ENCODE peak calls at places on chromosomes 12 and 14, in seven cellular contexts. One of them, this sample, is unnamed.

GRCh38 chr12:9064201-9064814 is 51.4 kb downstream of the A2M start:
- DNase-seq in activated CD4-positive, alpha-beta memory T cell treated with anti-CD3 and anti-CD28 coated beads, Interleukin-2, amount 10 ng/mL, durations not matched to agents 7 days and 5 days: peak; percentile 52
- DNase-seq in neural crest cell: peak; percentile 57
- DNase-seq in AML-193: no peak
- DNase-seq in stimulated activated CD4-positive, alpha-beta T cell treated with anti-CD3 and anti-CD28 coated beads, Interleukin-1b, Interleukin-23, amount 100 ng/mL, for 24 hours: peak; percentile 37
- DNase-seq in KG1: no peak
- DNase-seq in stimulated activated CD8-positive, alpha-beta memory T cell treated with anti-CD3 and anti-CD28 coated beads, Interleukin-12 subunit alpha, Interleukin-12 subunit beta, amount 100 ng/mL, for 4 hours: peak; percentile 21
- DNase-seq in this sample: peak; percentile 78

GRCh38 chr14:92716131-92716530 is 32.3 kb downstream of the LGMN start:
- DNase-seq in activated CD4-positive, alpha-beta memory T cell treated with anti-CD3 and anti-CD28 coated beads, Interleukin-2, amount 10 ng/mL, durations not matched to agents 7 days and 5 days: no peak
- DNase-seq in neural crest cell: no peak
- DNase-seq in AML-193: no peak
- DNase-seq in stimulated activated CD4-positive, alpha-beta T cell treated with anti-CD3 and anti-CD28 coated beads, Interleukin-1b, Interleukin-23, amount 100 ng/mL, for 24 hours: no peak
- DNase-seq in KG1: no peak
- DNase-seq in stimulated activated CD8-positive, alpha-beta memory T cell treated with anti-CD3 and anti-CD28 coated beads, Interleukin-12 subunit alpha, Interleukin-12 subunit beta, amount 100 ng/mL, for 4 hours: no peak
- DNase-seq in this sample: no peak

GRCh38 chr14:78016532-78016931 is 153.6 kb upstream of the NRXN3 start:
- DNase-seq in activated CD4-positive, alpha-beta memory T cell treated with anti-CD3 and anti-CD28 coated beads, Interleukin-2, amount 10 ng/mL, durations not matched to agents 7 days and 5 days: no peak
- DNase-seq in neural crest cell: no peak
- DNase-seq in AML-193: no peak
- DNase-seq in stimulated activated CD4-positive, alpha-beta T cell treated with anti-CD3 and anti-CD28 coated beads, Interleukin-1b, Interleukin-23, amount 100 ng/mL, for 24 hours: no peak
- DNase-seq in KG1: no peak
- DNase-seq in stimulated activated CD8-positive, alpha-beta memory T cell treated with anti-CD3 and anti-CD28 coated beads, Interleukin-12 subunit alpha, Interleukin-12 subunit beta, amount 100 ng/mL, for 4 hours: no peak
- DNase-seq in this sample: no peak

GRCh38 chr14:99729991-99730875 is 46.1 kb downstream of the CYP46A1 start:
- DNase-seq in activated CD4-positive, alpha-beta memory T cell treated with anti-CD3 and anti-CD28 coated beads, Interleukin-2, amount 10 ng/mL, durations not matched to agents 7 days and 5 days: peak; percentile 69
- DNase-seq in neural crest cell: peak; percentile 98
- DNase-seq in AML-193: no peak
- DNase-seq in stimulated activated CD4-positive, alpha-beta T cell treated with anti-CD3 and anti-CD28 coated beads, Interleukin-1b, Interleukin-23, amount 100 ng/mL, for 24 hours: peak; percentile 50
- DNase-seq in KG1: no peak
- DNase-seq in stimulated activated CD8-positive, alpha-beta memory T cell treated with anti-CD3 and anti-CD28 coated beads, Interleukin-12 subunit alpha, Interleukin-12 subunit beta, amount 100 ng/mL, for 4 hours: peak; percentile 32
- DNase-seq in this sample: peak; percentile 93

GRCh38 chr12:50574621-50575348 is 70.0 kb downstream of the DIP2B start:
- DNase-seq in activated CD4-positive, alpha-beta memory T cell treated with anti-CD3 and anti-CD28 coated beads, Interleukin-2, amount 10 ng/mL, durations not matched to agents 7 days and 5 days: no peak
- DNase-seq in neural crest cell: no peak
- DNase-seq in AML-193: no peak
- DNase-seq in stimulated activated CD4-positive, alpha-beta T cell treated with anti-CD3 and anti-CD28 coated beads, Interleukin-1b, Interleukin-23, amount 100 ng/mL, for 24 hours: no peak
- DNase-seq in KG1: no peak
- DNase-seq in stimulated activated CD8-positive, alpha-beta memory T cell treated with anti-CD3 and anti-CD28 coated beads, Interleukin-12 subunit alpha, Interleukin-12 subunit beta, amount 100 ng/mL, for 4 hours: no peak
- DNase-seq in this sample: no peak

GRCh38 chr14:29236848-29237247 is 470.3 kb downstream of the FOXG1 start:
- DNase-seq in activated CD4-positive, alpha-beta memory T cell treated with anti-CD3 and anti-CD28 coated beads, Interleukin-2, amount 10 ng/mL, durations not matched to agents 7 days and 5 days: no peak
- DNase-seq in neural crest cell: no peak
- DNase-seq in AML-193: no peak
- DNase-seq in stimulated activated CD4-positive, alpha-beta T cell treated with anti-CD3 and anti-CD28 coated beads, Interleukin-1b, Interleukin-23, amount 100 ng/mL, for 24 hours: no peak
- DNase-seq in KG1: no peak
- DNase-seq in stimulated activated CD8-positive, alpha-beta memory T cell treated with anti-CD3 and anti-CD28 coated beads, Interleukin-12 subunit alpha, Interleukin-12 subunit beta, amount 100 ng/mL, for 4 hours: no peak
- DNase-seq in this sample: no peak

GRCh38 chr14:85071447-85071846 is 458.5 kb upstream of the FLRT2 start:
- DNase-seq in activated CD4-positive, alpha-beta memory T cell treated with anti-CD3 and anti-CD28 coated beads, Interleukin-2, amount 10 ng/mL, durations not matched to agents 7 days and 5 days: no peak
- DNase-seq in neural crest cell: no peak
- DNase-seq in AML-193: no peak
- DNase-seq in stimulated activated CD4-positive, alpha-beta T cell treated with anti-CD3 and anti-CD28 coated beads, Interleukin-1b, Interleukin-23, amount 100 ng/mL, for 24 hours: no peak
- DNase-seq in KG1: no peak
- DNase-seq in stimulated activated CD8-positive, alpha-beta memory T cell treated with anti-CD3 and anti-CD28 coated beads, Interleukin-12 subunit alpha, Interleukin-12 subunit beta, amount 100 ng/mL, for 4 hours: no peak
- DNase-seq in this sample: no peak

GRCh38 chr14:71474866-71475265 is 457.4 kb upstream of the RGS6 start:
- DNase-seq in activated CD4-positive, alpha-beta memory T cell treated with anti-CD3 and anti-CD28 coated beads, Interleukin-2, amount 10 ng/mL, durations not matched to agents 7 days and 5 days: no peak
- DNase-seq in neural crest cell: no peak
- DNase-seq in AML-193: no peak
- DNase-seq in stimulated activated CD4-positive, alpha-beta T cell treated with anti-CD3 and anti-CD28 coated beads, Interleukin-1b, Interleukin-23, amount 100 ng/mL, for 24 hours: no peak
- DNase-seq in KG1: no peak
- DNase-seq in stimulated activated CD8-positive, alpha-beta memory T cell treated with anti-CD3 and anti-CD28 coated beads, Interleukin-12 subunit alpha, Interleukin-12 subunit beta, amount 100 ng/mL, for 4 hours: no peak
- DNase-seq in this sample: no peak

GRCh38 chr14:83217492-83217891 is 1683.8 kb upstream of the SEL1L start:
- DNase-seq in activated CD4-positive, alpha-beta memory T cell treated with anti-CD3 and anti-CD28 coated beads, Interleukin-2, amount 10 ng/mL, durations not matched to agents 7 days and 5 days: no peak
- DNase-seq in neural crest cell: no peak
- DNase-seq in AML-193: peak; percentile 55
- DNase-seq in stimulated activated CD4-positive, alpha-beta T cell treated with anti-CD3 and anti-CD28 coated beads, Interleukin-1b, Interleukin-23, amount 100 ng/mL, for 24 hours: no peak
- DNase-seq in KG1: no peak
- DNase-seq in stimulated activated CD8-positive, alpha-beta memory T cell treated with anti-CD3 and anti-CD28 coated beads, Interleukin-12 subunit alpha, Interleukin-12 subunit beta, amount 100 ng/mL, for 4 hours: no peak
- DNase-seq in this sample: no peak

GRCh38 chr12:124435806-124436345 is 131.5 kb downstream of the NCOR2 start:
- DNase-seq in activated CD4-positive, alpha-beta memory T cell treated with anti-CD3 and anti-CD28 coated beads, Interleukin-2, amount 10 ng/mL, durations not matched to agents 7 days and 5 days: no peak
- DNase-seq in neural crest cell: no peak
- DNase-seq in AML-193: no peak
- DNase-seq in stimulated activated CD4-positive, alpha-beta T cell treated with anti-CD3 and anti-CD28 coated beads, Interleukin-1b, Interleukin-23, amount 100 ng/mL, for 24 hours: no peak
- DNase-seq in KG1: no peak
- DNase-seq in stimulated activated CD8-positive, alpha-beta memory T cell treated with anti-CD3 and anti-CD28 coated beads, Interleukin-12 subunit alpha, Interleukin-12 subunit beta, amount 100 ng/mL, for 4 hours: no peak
- DNase-seq in this sample: no peak

GRCh38 chr12:124654666-124655316 is 87.4 kb upstream of the NCOR2 start:
- DNase-seq in activated CD4-positive, alpha-beta memory T cell treated with anti-CD3 and anti-CD28 coated beads, Interleukin-2, amount 10 ng/mL, durations not matched to agents 7 days and 5 days: no peak
- DNase-seq in neural crest cell: no peak
- DNase-seq in AML-193: no peak
- DNase-seq in stimulated activated CD4-positive, alpha-beta T cell treated with anti-CD3 and anti-CD28 coated beads, Interleukin-1b, Interleukin-23, amount 100 ng/mL, for 24 hours: no peak
- DNase-seq in KG1: no peak
- DNase-seq in stimulated activated CD8-positive, alpha-beta memory T cell treated with anti-CD3 and anti-CD28 coated beads, Interleukin-12 subunit alpha, Interleukin-12 subunit beta, amount 100 ng/mL, for 4 hours: no peak
- DNase-seq in this sample: no peak

GRCh38 chr14:49526101-49526500 is 60.1 kb downstream of the RPS29 start:
- DNase-seq in activated CD4-positive, alpha-beta memory T cell treated with anti-CD3 and anti-CD28 coated beads, Interleukin-2, amount 10 ng/mL, durations not matched to agents 7 days and 5 days: no peak
- DNase-seq in neural crest cell: no peak
- DNase-seq in AML-193: no peak
- DNase-seq in stimulated activated CD4-positive, alpha-beta T cell treated with anti-CD3 and anti-CD28 coated beads, Interleukin-1b, Interleukin-23, amount 100 ng/mL, for 24 hours: no peak
- DNase-seq in KG1: no peak
- DNase-seq in stimulated activated CD8-positive, alpha-beta memory T cell treated with anti-CD3 and anti-CD28 coated beads, Interleukin-12 subunit alpha, Interleukin-12 subunit beta, amount 100 ng/mL, for 4 hours: no peak
- DNase-seq in this sample: no peak

GRCh38 chr12:77300815-77301214 is 235.4 kb upstream of the E2F7 start:
- DNase-seq in activated CD4-positive, alpha-beta memory T cell treated with anti-CD3 and anti-CD28 coated beads, Interleukin-2, amount 10 ng/mL, durations not matched to agents 7 days and 5 days: no peak
- DNase-seq in neural crest cell: no peak
- DNase-seq in AML-193: no peak
- DNase-seq in stimulated activated CD4-positive, alpha-beta T cell treated with anti-CD3 and anti-CD28 coated beads, Interleukin-1b, Interleukin-23, amount 100 ng/mL, for 24 hours: no peak
- DNase-seq in KG1: no peak
- DNase-seq in stimulated activated CD8-positive, alpha-beta memory T cell treated with anti-CD3 and anti-CD28 coated beads, Interleukin-12 subunit alpha, Interleukin-12 subunit beta, amount 100 ng/mL, for 4 hours: no peak
- DNase-seq in this sample: no peak

GRCh38 chr14:72521968-72522741 is 371.7 kb downstream of the DPF3 start:
- DNase-seq in activated CD4-positive, alpha-beta memory T cell treated with anti-CD3 and anti-CD28 coated beads, Interleukin-2, amount 10 ng/mL, durations not matched to agents 7 days and 5 days: no peak
- DNase-seq in neural crest cell: no peak
- DNase-seq in AML-193: no peak
- DNase-seq in stimulated activated CD4-positive, alpha-beta T cell treated with anti-CD3 and anti-CD28 coated beads, Interleukin-1b, Interleukin-23, amount 100 ng/mL, for 24 hours: no peak
- DNase-seq in KG1: no peak
- DNase-seq in stimulated activated CD8-positive, alpha-beta memory T cell treated with anti-CD3 and anti-CD28 coated beads, Interleukin-12 subunit alpha, Interleukin-12 subunit beta, amount 100 ng/mL, for 4 hours: no peak
- DNase-seq in this sample: no peak

GRCh38 chr12:79848321-79848720 is 86.6 kb downstream of the PPP1R12A start:
- DNase-seq in activated CD4-positive, alpha-beta memory T cell treated with anti-CD3 and anti-CD28 coated beads, Interleukin-2, amount 10 ng/mL, durations not matched to agents 7 days and 5 days: peak; percentile 25
- DNase-seq in neural crest cell: no peak
- DNase-seq in AML-193: no peak
- DNase-seq in stimulated activated CD4-positive, alpha-beta T cell treated with anti-CD3 and anti-CD28 coated beads, Interleukin-1b, Interleukin-23, amount 100 ng/mL, for 24 hours: no peak
- DNase-seq in KG1: no peak
- DNase-seq in stimulated activated CD8-positive, alpha-beta memory T cell treated with anti-CD3 and anti-CD28 coated beads, Interleukin-12 subunit alpha, Interleukin-12 subunit beta, amount 100 ng/mL, for 4 hours: no peak
- DNase-seq in this sample: no peak

GRCh38 chr12:122102331-122102730 is 23.8 kb downstream of the MLXIP start:
- DNase-seq in activated CD4-positive, alpha-beta memory T cell treated with anti-CD3 and anti-CD28 coated beads, Interleukin-2, amount 10 ng/mL, durations not matched to agents 7 days and 5 days: no peak
- DNase-seq in neural crest cell: no peak
- DNase-seq in AML-193: no peak
- DNase-seq in stimulated activated CD4-positive, alpha-beta T cell treated with anti-CD3 and anti-CD28 coated beads, Interleukin-1b, Interleukin-23, amount 100 ng/mL, for 24 hours: no peak
- DNase-seq in KG1: no peak
- DNase-seq in stimulated activated CD8-positive, alpha-beta memory T cell treated with anti-CD3 and anti-CD28 coated beads, Interleukin-12 subunit alpha, Interleukin-12 subunit beta, amount 100 ng/mL, for 4 hours: no peak
- DNase-seq in this sample: no peak

GRCh38 chr12:80233926-80234325 is 134.6 kb downstream of the OTOGL start:
- DNase-seq in activated CD4-positive, alpha-beta memory T cell treated with anti-CD3 and anti-CD28 coated beads, Interleukin-2, amount 10 ng/mL, durations not matched to agents 7 days and 5 days: no peak
- DNase-seq in neural crest cell: no peak
- DNase-seq in AML-193: no peak
- DNase-seq in stimulated activated CD4-positive, alpha-beta T cell treated with anti-CD3 and anti-CD28 coated beads, Interleukin-1b, Interleukin-23, amount 100 ng/mL, for 24 hours: no peak
- DNase-seq in KG1: no peak
- DNase-seq in stimulated activated CD8-positive, alpha-beta memory T cell treated with anti-CD3 and anti-CD28 coated beads, Interleukin-12 subunit alpha, Interleukin-12 subunit beta, amount 100 ng/mL, for 4 hours: no peak
- DNase-seq in this sample: no peak

GRCh38 chr12:12562016-12562483 is 613 bp downstream of the DUSP16 start:
- DNase-seq in activated CD4-positive, alpha-beta memory T cell treated with anti-CD3 and anti-CD28 coated beads, Interleukin-2, amount 10 ng/mL, durations not matched to agents 7 days and 5 days: peak; percentile 47
- DNase-seq in neural crest cell: peak; percentile 25
- DNase-seq in AML-193: no peak
- DNase-seq in stimulated activated CD4-positive, alpha-beta T cell treated with anti-CD3 and anti-CD28 coated beads, Interleukin-1b, Interleukin-23, amount 100 ng/mL, for 24 hours: no peak
- DNase-seq in KG1: no peak
- DNase-seq in stimulated activated CD8-positive, alpha-beta memory T cell treated with anti-CD3 and anti-CD28 coated beads, Interleukin-12 subunit alpha, Interleukin-12 subunit beta, amount 100 ng/mL, for 4 hours: peak; percentile 24
- DNase-seq in this sample: peak; percentile 22

GRCh38 chr14:28773917-28774691 is 7.5 kb downstream of the FOXG1 start:
- DNase-seq in activated CD4-positive, alpha-beta memory T cell treated with anti-CD3 and anti-CD28 coated beads, Interleukin-2, amount 10 ng/mL, durations not matched to agents 7 days and 5 days: no peak
- DNase-seq in neural crest cell: no peak
- DNase-seq in AML-193: no peak
- DNase-seq in stimulated activated CD4-positive, alpha-beta T cell treated with anti-CD3 and anti-CD28 coated beads, Interleukin-1b, Interleukin-23, amount 100 ng/mL, for 24 hours: no peak
- DNase-seq in KG1: no peak
- DNase-seq in stimulated activated CD8-positive, alpha-beta memory T cell treated with anti-CD3 and anti-CD28 coated beads, Interleukin-12 subunit alpha, Interleukin-12 subunit beta, amount 100 ng/mL, for 4 hours: no peak
- DNase-seq in this sample: peak; percentile 62

GRCh38 chr14:55927059-55927458 is 191.2 kb upstream of the PELI2 start:
- DNase-seq in activated CD4-positive, alpha-beta memory T cell treated with anti-CD3 and anti-CD28 coated beads, Interleukin-2, amount 10 ng/mL, durations not matched to agents 7 days and 5 days: no peak
- DNase-seq in neural crest cell: peak; percentile 69
- DNase-seq in AML-193: no peak
- DNase-seq in stimulated activated CD4-positive, alpha-beta T cell treated with anti-CD3 and anti-CD28 coated beads, Interleukin-1b, Interleukin-23, amount 100 ng/mL, for 24 hours: no peak
- DNase-seq in KG1: no peak
- DNase-seq in stimulated activated CD8-positive, alpha-beta memory T cell treated with anti-CD3 and anti-CD28 coated beads, Interleukin-12 subunit alpha, Interleukin-12 subunit beta, amount 100 ng/mL, for 4 hours: no peak
- DNase-seq in this sample: no peak

GRCh38 chr12:30847259-30847658 is 79.3 kb upstream of the TSPAN11 start:
- DNase-seq in activated CD4-positive, alpha-beta memory T cell treated with anti-CD3 and anti-CD28 coated beads, Interleukin-2, amount 10 ng/mL, durations not matched to agents 7 days and 5 days: peak; percentile 20
- DNase-seq in neural crest cell: no peak
- DNase-seq in AML-193: peak; percentile 62
- DNase-seq in stimulated activated CD4-positive, alpha-beta T cell treated with anti-CD3 and anti-CD28 coated beads, Interleukin-1b, Interleukin-23, amount 100 ng/mL, for 24 hours: no peak
- DNase-seq in KG1: no peak
- DNase-seq in stimulated activated CD8-positive, alpha-beta memory T cell treated with anti-CD3 and anti-CD28 coated beads, Interleukin-12 subunit alpha, Interleukin-12 subunit beta, amount 100 ng/mL, for 4 hours: no peak
- DNase-seq in this sample: no peak

GRCh38 chr12:50326636-50327284 is 43.4 kb upstream of the LIMA1 start:
- DNase-seq in activated CD4-positive, alpha-beta memory T cell treated with anti-CD3 and anti-CD28 coated beads, Interleukin-2, amount 10 ng/mL, durations not matched to agents 7 days and 5 days: no peak
- DNase-seq in neural crest cell: no peak
- DNase-seq in AML-193: no peak
- DNase-seq in stimulated activated CD4-positive, alpha-beta T cell treated with anti-CD3 and anti-CD28 coated beads, Interleukin-1b, Interleukin-23, amount 100 ng/mL, for 24 hours: no peak
- DNase-seq in KG1: no peak
- DNase-seq in stimulated activated CD8-positive, alpha-beta memory T cell treated with anti-CD3 and anti-CD28 coated beads, Interleukin-12 subunit alpha, Interleukin-12 subunit beta, amount 100 ng/mL, for 4 hours: no peak
- DNase-seq in this sample: no peak

GRCh38 chr12:69639400-69640016 is 28.8 kb upstream of the LRRC10 start:
- DNase-seq in activated CD4-positive, alpha-beta memory T cell treated with anti-CD3 and anti-CD28 coated beads, Interleukin-2, amount 10 ng/mL, durations not matched to agents 7 days and 5 days: peak; percentile 66
- DNase-seq in neural crest cell: peak; percentile 66
- DNase-seq in AML-193: peak; percentile 48
- DNase-seq in stimulated activated CD4-positive, alpha-beta T cell treated with anti-CD3 and anti-CD28 coated beads, Interleukin-1b, Interleukin-23, amount 100 ng/mL, for 24 hours: peak; percentile 51
- DNase-seq in KG1: peak; percentile 62
- DNase-seq in stimulated activated CD8-positive, alpha-beta memory T cell treated with anti-CD3 and anti-CD28 coated beads, Interleukin-12 subunit alpha, Interleukin-12 subunit beta, amount 100 ng/mL, for 4 hours: peak; percentile 19
- DNase-seq in this sample: peak; percentile 51

GRCh38 chr12:132711169-132711843 is 664 bp downstream of the PGAM5 start:
- DNase-seq in activated CD4-positive, alpha-beta memory T cell treated with anti-CD3 and anti-CD28 coated beads, Interleukin-2, amount 10 ng/mL, durations not matched to agents 7 days and 5 days: peak; percentile 36
- DNase-seq in neural crest cell: peak; percentile 32
- DNase-seq in AML-193: no peak
- DNase-seq in stimulated activated CD4-positive, alpha-beta T cell treated with anti-CD3 and anti-CD28 coated beads, Interleukin-1b, Interleukin-23, amount 100 ng/mL, for 24 hours: no peak
- DNase-seq in KG1: no peak
- DNase-seq in stimulated activated CD8-positive, alpha-beta memory T cell treated with anti-CD3 and anti-CD28 coated beads, Interleukin-12 subunit alpha, Interleukin-12 subunit beta, amount 100 ng/mL, for 4 hours: peak; percentile 15
- DNase-seq in this sample: peak; percentile 30

GRCh38 chr12:131687346-131688125 is 23.4 kb upstream of the SFSWAP start:
- DNase-seq in activated CD4-positive, alpha-beta memory T cell treated with anti-CD3 and anti-CD28 coated beads, Interleukin-2, amount 10 ng/mL, durations not matched to agents 7 days and 5 days: no peak
- DNase-seq in neural crest cell: no peak
- DNase-seq in AML-193: no peak
- DNase-seq in stimulated activated CD4-positive, alpha-beta T cell treated with anti-CD3 and anti-CD28 coated beads, Interleukin-1b, Interleukin-23, amount 100 ng/mL, for 24 hours: no peak
- DNase-seq in KG1: no peak
- DNase-seq in stimulated activated CD8-positive, alpha-beta memory T cell treated with anti-CD3 and anti-CD28 coated beads, Interleukin-12 subunit alpha, Interleukin-12 subunit beta, amount 100 ng/mL, for 4 hours: no peak
- DNase-seq in this sample: peak; percentile 7

GRCh38 chr12:78315018-78315417 is 484.3 kb downstream of the NAV3 start:
- DNase-seq in activated CD4-positive, alpha-beta memory T cell treated with anti-CD3 and anti-CD28 coated beads, Interleukin-2, amount 10 ng/mL, durations not matched to agents 7 days and 5 days: no peak
- DNase-seq in neural crest cell: no peak
- DNase-seq in AML-193: no peak
- DNase-seq in stimulated activated CD4-positive, alpha-beta T cell treated with anti-CD3 and anti-CD28 coated beads, Interleukin-1b, Interleukin-23, amount 100 ng/mL, for 24 hours: no peak
- DNase-seq in KG1: no peak
- DNase-seq in stimulated activated CD8-positive, alpha-beta memory T cell treated with anti-CD3 and anti-CD28 coated beads, Interleukin-12 subunit alpha, Interleukin-12 subunit beta, amount 100 ng/mL, for 4 hours: no peak
- DNase-seq in this sample: no peak

GRCh38 chr12:92926549-92926948 is 2.5 kb downstream of the EEA1 start:
- DNase-seq in activated CD4-positive, alpha-beta memory T cell treated with anti-CD3 and anti-CD28 coated beads, Interleukin-2, amount 10 ng/mL, durations not matched to agents 7 days and 5 days: no peak
- DNase-seq in neural crest cell: no peak
- DNase-seq in AML-193: no peak
- DNase-seq in stimulated activated CD4-positive, alpha-beta T cell treated with anti-CD3 and anti-CD28 coated beads, Interleukin-1b, Interleukin-23, amount 100 ng/mL, for 24 hours: no peak
- DNase-seq in KG1: no peak
- DNase-seq in stimulated activated CD8-positive, alpha-beta memory T cell treated with anti-CD3 and anti-CD28 coated beads, Interleukin-12 subunit alpha, Interleukin-12 subunit beta, amount 100 ng/mL, for 4 hours: no peak
- DNase-seq in this sample: no peak

GRCh38 chr14:92649934-92650545 is 98.4 kb downstream of the LGMN start:
- DNase-seq in activated CD4-positive, alpha-beta memory T cell treated with anti-CD3 and anti-CD28 coated beads, Interleukin-2, amount 10 ng/mL, durations not matched to agents 7 days and 5 days: no peak
- DNase-seq in neural crest cell: no peak
- DNase-seq in AML-193: peak; percentile 95
- DNase-seq in stimulated activated CD4-positive, alpha-beta T cell treated with anti-CD3 and anti-CD28 coated beads, Interleukin-1b, Interleukin-23, amount 100 ng/mL, for 24 hours: no peak
- DNase-seq in KG1: no peak
- DNase-seq in stimulated activated CD8-positive, alpha-beta memory T cell treated with anti-CD3 and anti-CD28 coated beads, Interleukin-12 subunit alpha, Interleukin-12 subunit beta, amount 100 ng/mL, for 4 hours: no peak
- DNase-seq in this sample: no peak

GRCh38 chr12:46144433-46144832 is 124.4 kb downstream of the SLC38A1 start:
- DNase-seq in activated CD4-positive, alpha-beta memory T cell treated with anti-CD3 and anti-CD28 coated beads, Interleukin-2, amount 10 ng/mL, durations not matched to agents 7 days and 5 days: no peak
- DNase-seq in neural crest cell: no peak
- DNase-seq in AML-193: no peak
- DNase-seq in stimulated activated CD4-positive, alpha-beta T cell treated with anti-CD3 and anti-CD28 coated beads, Interleukin-1b, Interleukin-23, amount 100 ng/mL, for 24 hours: no peak
- DNase-seq in KG1: no peak
- DNase-seq in stimulated activated CD8-positive, alpha-beta memory T cell treated with anti-CD3 and anti-CD28 coated beads, Interleukin-12 subunit alpha, Interleukin-12 subunit beta, amount 100 ng/mL, for 4 hours: no peak
- DNase-seq in this sample: no peak

GRCh38 chr14:99945732-99946651 is 119.2 kb upstream of the EVL start:
- DNase-seq in activated CD4-positive, alpha-beta memory T cell treated with anti-CD3 and anti-CD28 coated beads, Interleukin-2, amount 10 ng/mL, durations not matched to agents 7 days and 5 days: no peak
- DNase-seq in neural crest cell: no peak
- DNase-seq in AML-193: no peak
- DNase-seq in stimulated activated CD4-positive, alpha-beta T cell treated with anti-CD3 and anti-CD28 coated beads, Interleukin-1b, Interleukin-23, amount 100 ng/mL, for 24 hours: no peak
- DNase-seq in KG1: no peak
- DNase-seq in stimulated activated CD8-positive, alpha-beta memory T cell treated with anti-CD3 and anti-CD28 coated beads, Interleukin-12 subunit alpha, Interleukin-12 subunit beta, amount 100 ng/mL, for 4 hours: no peak
- DNase-seq in this sample: no peak

GRCh38 chr14:29926701-29927595 is 699 bp downstream of the PRKD1 start:
- DNase-seq in activated CD4-positive, alpha-beta memory T cell treated with anti-CD3 and anti-CD28 coated beads, Interleukin-2, amount 10 ng/mL, durations not matched to agents 7 days and 5 days: no peak
- DNase-seq in neural crest cell: peak; percentile 48
- DNase-seq in AML-193: no peak
- DNase-seq in stimulated activated CD4-positive, alpha-beta T cell treated with anti-CD3 and anti-CD28 coated beads, Interleukin-1b, Interleukin-23, amount 100 ng/mL, for 24 hours: no peak
- DNase-seq in KG1: no peak
- DNase-seq in stimulated activated CD8-positive, alpha-beta memory T cell treated with anti-CD3 and anti-CD28 coated beads, Interleukin-12 subunit alpha, Interleukin-12 subunit beta, amount 100 ng/mL, for 4 hours: no peak
- DNase-seq in this sample: peak; percentile 48

GRCh38 chr12:124910561-124911478 is 3.6 kb downstream of the UBC start:
- DNase-seq in activated CD4-positive, alpha-beta memory T cell treated with anti-CD3 and anti-CD28 coated beads, Interleukin-2, amount 10 ng/mL, durations not matched to agents 7 days and 5 days: no peak
- DNase-seq in neural crest cell: no peak
- DNase-seq in AML-193: no peak
- DNase-seq in stimulated activated CD4-positive, alpha-beta T cell treated with anti-CD3 and anti-CD28 coated beads, Interleukin-1b, Interleukin-23, amount 100 ng/mL, for 24 hours: no peak
- DNase-seq in KG1: no peak
- DNase-seq in stimulated activated CD8-positive, alpha-beta memory T cell treated with anti-CD3 and anti-CD28 coated beads, Interleukin-12 subunit alpha, Interleukin-12 subunit beta, amount 100 ng/mL, for 4 hours: no peak
- DNase-seq in this sample: no peak

GRCh38 chr12:111636209-111636928 is 37.3 kb upstream of the ATXN2 start:
- DNase-seq in activated CD4-positive, alpha-beta memory T cell treated with anti-CD3 and anti-CD28 coated beads, Interleukin-2, amount 10 ng/mL, durations not matched to agents 7 days and 5 days: no peak
- DNase-seq in neural crest cell: peak; percentile 10
- DNase-seq in AML-193: no peak
- DNase-seq in stimulated activated CD4-positive, alpha-beta T cell treated with anti-CD3 and anti-CD28 coated beads, Interleukin-1b, Interleukin-23, amount 100 ng/mL, for 24 hours: no peak
- DNase-seq in KG1: no peak
- DNase-seq in stimulated activated CD8-positive, alpha-beta memory T cell treated with anti-CD3 and anti-CD28 coated beads, Interleukin-12 subunit alpha, Interleukin-12 subunit beta, amount 100 ng/mL, for 4 hours: no peak
- DNase-seq in this sample: no peak

GRCh38 chr12:39464976-39465375 is 22.1 kb upstream of the KIF21A start:
- DNase-seq in activated CD4-positive, alpha-beta memory T cell treated with anti-CD3 and anti-CD28 coated beads, Interleukin-2, amount 10 ng/mL, durations not matched to agents 7 days and 5 days: no peak
- DNase-seq in neural crest cell: no peak
- DNase-seq in AML-193: no peak
- DNase-seq in stimulated activated CD4-positive, alpha-beta T cell treated with anti-CD3 and anti-CD28 coated beads, Interleukin-1b, Interleukin-23, amount 100 ng/mL, for 24 hours: no peak
- DNase-seq in KG1: no peak
- DNase-seq in stimulated activated CD8-positive, alpha-beta memory T cell treated with anti-CD3 and anti-CD28 coated beads, Interleukin-12 subunit alpha, Interleukin-12 subunit beta, amount 100 ng/mL, for 4 hours: no peak
- DNase-seq in this sample: no peak

GRCh38 chr14:31167032-31167431 is 40.6 kb downstream of the HECTD1 start:
- DNase-seq in activated CD4-positive, alpha-beta memory T cell treated with anti-CD3 and anti-CD28 coated beads, Interleukin-2, amount 10 ng/mL, durations not matched to agents 7 days and 5 days: no peak
- DNase-seq in neural crest cell: no peak
- DNase-seq in AML-193: no peak
- DNase-seq in stimulated activated CD4-positive, alpha-beta T cell treated with anti-CD3 and anti-CD28 coated beads, Interleukin-1b, Interleukin-23, amount 100 ng/mL, for 24 hours: no peak
- DNase-seq in KG1: no peak
- DNase-seq in stimulated activated CD8-positive, alpha-beta memory T cell treated with anti-CD3 and anti-CD28 coated beads, Interleukin-12 subunit alpha, Interleukin-12 subunit beta, amount 100 ng/mL, for 4 hours: no peak
- DNase-seq in this sample: no peak

GRCh38 chr14:26163761-26164160 is 434.1 kb downstream of the NOVA1 start:
- DNase-seq in activated CD4-positive, alpha-beta memory T cell treated with anti-CD3 and anti-CD28 coated beads, Interleukin-2, amount 10 ng/mL, durations not matched to agents 7 days and 5 days: no peak
- DNase-seq in neural crest cell: no peak
- DNase-seq in AML-193: peak; percentile 4
- DNase-seq in stimulated activated CD4-positive, alpha-beta T cell treated with anti-CD3 and anti-CD28 coated beads, Interleukin-1b, Interleukin-23, amount 100 ng/mL, for 24 hours: no peak
- DNase-seq in KG1: no peak
- DNase-seq in stimulated activated CD8-positive, alpha-beta memory T cell treated with anti-CD3 and anti-CD28 coated beads, Interleukin-12 subunit alpha, Interleukin-12 subunit beta, amount 100 ng/mL, for 4 hours: no peak
- DNase-seq in this sample: no peak

GRCh38 chr14:35221462-35221861 is 70.7 kb upstream of the PSMA6 start:
- DNase-seq in activated CD4-positive, alpha-beta memory T cell treated with anti-CD3 and anti-CD28 coated beads, Interleukin-2, amount 10 ng/mL, durations not matched to agents 7 days and 5 days: no peak
- DNase-seq in neural crest cell: no peak
- DNase-seq in AML-193: no peak
- DNase-seq in stimulated activated CD4-positive, alpha-beta T cell treated with anti-CD3 and anti-CD28 coated beads, Interleukin-1b, Interleukin-23, amount 100 ng/mL, for 24 hours: no peak
- DNase-seq in KG1: no peak
- DNase-seq in stimulated activated CD8-positive, alpha-beta memory T cell treated with anti-CD3 and anti-CD28 coated beads, Interleukin-12 subunit alpha, Interleukin-12 subunit beta, amount 100 ng/mL, for 4 hours: no peak
- DNase-seq in this sample: no peak

This sample was measured in progenitor cell of endocrine pancreas.